ENCODE peak calls at places on chromosomes 3 and 15, in nine cellular contexts. V is ascending aorta; K is MG63; C is anterior cingulate cortex; M is stimulated activated CD4-positive, alpha-beta T cell treated with anti-CD3 and anti-CD28 coated beads, Interleukin-15, amount 100 ng/mL, for 1 hour; D is BE2C; X is fibroblast of lung; B is H1; Y is mucosa of gallbladder. I is an unnamed sample.

GRCh38 chr3:69080233-69080644 is at the start of gene UBA3:
- DNase-seq in V (peak), K (peak), C (peak), M (peak), D (peak), X (peak), B (peak), Y (peak), I (peak)

GRCh38 chr3:66370179-66370578 is 130.6 kb downstream of the LRIG1 start:
- DNase-seq in V (no peak), K (no peak), C (no peak), M (no peak), D (no peak), X (no peak), B (no peak), Y (no peak), I (no peak)

GRCh38 chr3:105837143-105837740 is 31.6 kb downstream of the CBLB start:
- DNase-seq in V (no peak), K (no peak), C (no peak), M (no peak), D (no peak), X (no peak), B (no peak), Y (no peak), I (no peak)

GRCh38 chr15:38149315-38149714 is 103.3 kb upstream of the SPRED1 start:
- DNase-seq in V (no peak), K (no peak), C (no peak), M (no peak), D (no peak), X (no peak), B (no peak), Y (no peak), I (no peak)

GRCh38 chr15:67002379-67002778 is 63.0 kb upstream of the SMAD3 start:
- DNase-seq in V (no peak), K (no peak), C (no peak), M (no peak), D (no peak), X (no peak), B (no peak), Y (no peak), I (no peak)

GRCh38 chr3:33942483-33943150 is 144.2 kb downstream of the PDCD6IP start:
- DNase-seq in V (no peak), K (no peak), C (no peak), M (no peak), D (no peak), X (no peak), B (no peak), Y (no peak), I (peak)

GRCh38 chr15:81190922-81191507 is 5.7 kb upstream of the IL16 start:
- DNase-seq in V (no peak), K (no peak), C (no peak), M (no peak), D (no peak), X (peak), B (no peak), Y (no peak), I (peak)

GRCh38 chr3:165852710-165853109 is 15.5 kb upstream of the BCHE start:
- DNase-seq in V (no peak), K (no peak), C (no peak), M (no peak), D (no peak), X (no peak), B (no peak), Y (no peak), I (peak)

GRCh38 chr3:196398782-196399181 is 33.4 kb downstream of the UBXN7 start:
- DNase-seq in V (no peak), K (no peak), C (no peak), M (no peak), D (no peak), X (no peak), B (no peak), Y (no peak), I (peak)

GRCh38 chr3:54963621-54964020 is 35.8 kb upstream of the LRTM1 start:
- DNase-seq in V (no peak), K (no peak), C (no peak), M (no peak), D (no peak), X (no peak), B (no peak), Y (no peak), I (no peak)

GRCh38 chr3:182618981-182619591 is 174.2 kb upstream of the ATP11B start:
- DNase-seq in V (no peak), K (no peak), C (no peak), M (no peak), D (no peak), X (peak), B (no peak), Y (no peak), I (peak)

GRCh38 chr3:142507241-142507640 is 59.4 kb upstream of the XRN1 start:
- DNase-seq in V (no peak), K (no peak), C (no peak), M (no peak), D (no peak), X (no peak), B (no peak), Y (no peak), I (no peak)

GRCh38 chr3:16174976-16175901 is 759 bp downstream of the GALNT15 start:
- DNase-seq in V (no peak), K (no peak), C (no peak), M (no peak), D (no peak), X (no peak), B (no peak), Y (no peak), I (peak)

GRCh38 chr3:108907194-108907593 is 46.5 kb downstream of the GUCA1C start:
- DNase-seq in V (no peak), K (peak), C (no peak), M (no peak), D (no peak), X (no peak), B (no peak), Y (no peak), I (no peak)

GRCh38 chr15:44726568-44727461 is 9.5 kb upstream of the TRIM69 start:
- DNase-seq in V (peak), K (peak), C (no peak), M (no peak), D (peak), X (peak), B (no peak), Y (peak), I (peak)

GRCh38 chr15:39887832-39888231 is 32.2 kb downstream of the GPR176 start:
- DNase-seq in V (peak), K (peak), C (no peak), M (no peak), D (no peak), X (peak), B (no peak), Y (peak), I (peak)

GRCh38 chr15:51051776-51052175 is 42.9 kb downstream of the TNFAIP8L3 start:
- DNase-seq in V (no peak), K (peak), C (peak), M (no peak), D (peak), X (no peak), B (no peak), Y (no peak), I (no peak)

GRCh38 chr3:160372780-160373179 is 26.2 kb downstream of the IFT80 start:
- DNase-seq in V (no peak), K (peak), C (no peak), M (no peak), D (no peak), X (peak), B (no peak), Y (no peak), I (peak)

GRCh38 chr15:35351059-35351458 is 194.9 kb downstream of the DPH6 start:
- DNase-seq in V (no peak), K (no peak), C (no peak), M (no peak), D (no peak), X (no peak), B (no peak), Y (no peak), I (no peak)

GRCh38 chr15:78804391-78804792 is 6.9 kb downstream of the ADAMTS7 start:
- DNase-seq in V (no peak), K (no peak), C (no peak), M (no peak), D (no peak), X (no peak), B (peak), Y (no peak), I (no peak)

GRCh38 chr3:21524113-21524512 is 226.9 kb downstream of the ZNF385D start:
- DNase-seq in V (no peak), K (no peak), C (no peak), M (no peak), D (no peak), X (no peak), B (no peak), Y (no peak), I (no peak)

GRCh38 chr15:29216955-29217354 is 52.7 kb downstream of the NSMCE3 start:
- DNase-seq in V (no peak), K (no peak), C (no peak), M (no peak), D (no peak), X (no peak), B (no peak), Y (no peak), I (no peak)

GRCh38 chr15:76330281-76330680 is 6.3 kb upstream of the ISL2 start:
- DNase-seq in V (peak), K (peak), C (no peak), M (no peak), D (peak), X (peak), B (no peak), Y (peak), I (peak)

GRCh38 chr3:69740103-69741021 is 1.1 kb downstream of the MITF start:
- DNase-seq in V (peak), K (no peak), C (no peak), M (no peak), D (no peak), X (no peak), B (peak), Y (peak), I (no peak)

GRCh38 chr3:146636881-146637280 is 31.7 kb upstream of the PLSCR5 start:
- DNase-seq in V (no peak), K (no peak), C (no peak), M (no peak), D (no peak), X (no peak), B (no peak), Y (no peak), I (no peak)

GRCh38 chr3:105332961-105333360 is 33.7 kb upstream of the ALCAM start:
- DNase-seq in V (no peak), K (no peak), C (no peak), M (no peak), D (no peak), X (no peak), B (no peak), Y (no peak), I (no peak)

I was measured in amniotic epithelial cell.